ENCODE peak calls at places on chromosome 19, in ten cellular contexts. U, V, C, Y, M, X, A, R, L and T are unnamed samples.

GRCh38 chr19:53849237-53849676 is 18.4 kb upstream of the MYADM start:
- DNase-seq in L (no peak), R (no peak), A (peak; percentile 46), V (no peak), C (no peak), M (no peak), Y (no peak), U (no peak), X (no peak), T (no peak)

GRCh38 chr19:7971553-7972520 is 28.4 kb upstream of the TIMM44 start:
- DNase-seq in A (no peak), X (no peak), C (no peak), V (no peak), Y (no peak), L (no peak), M (no peak), R (no peak), U (no peak), T (no peak)

GRCh38 chr19:16847407-16847806 is 18.2 kb downstream of the SIN3B start:
- DNase-seq in Y (no peak), V (peak; percentile 42), X (no peak), M (no peak), A (no peak), U (no peak), L (no peak), C (no peak), R (no peak), T (no peak)

GRCh38 chr19:38691938-38692457 is 44.5 kb downstream of the ACTN4 start:
- DNase-seq in U (no peak), C (peak; percentile 91), M (no peak), V (peak; percentile 58), Y (no peak), A (peak; percentile 97), R (peak; percentile 85), X (no peak), L (no peak), T (peak; percentile 95)

GRCh38 chr19:52603558-52604207 is 33.6 kb downstream of the ZNF701 start:
- DNase-seq in C (no peak), Y (no peak), A (peak; percentile 40), U (no peak), L (no peak), X (no peak), R (no peak), M (no peak), V (no peak), T (no peak)

GRCh38 chr19:13700621-13701020 is 63.7 kb upstream of the MRI1 start:
- DNase-seq in C (no peak), L (no peak), X (no peak), U (no peak), Y (no peak), A (no peak), V (no peak), M (no peak), R (no peak), T (no peak)

GRCh38 chr19:44512326-44513298 is 12.3 kb upstream of the ZNF180 start:
- DNase-seq in A (peak; percentile 36), R (no peak), X (peak; percentile 31), U (no peak), V (no peak), Y (no peak), M (peak; percentile 59), C (no peak), L (no peak), T (no peak)

GRCh38 chr19:43354305-43354627 is 780 bp downstream of the CD177 start:
- DNase-seq in U (peak; percentile 30), C (no peak), X (no peak), V (no peak), A (no peak), L (no peak), Y (peak; percentile 29), R (no peak), M (peak; percentile 67), T (no peak)

DNA sequence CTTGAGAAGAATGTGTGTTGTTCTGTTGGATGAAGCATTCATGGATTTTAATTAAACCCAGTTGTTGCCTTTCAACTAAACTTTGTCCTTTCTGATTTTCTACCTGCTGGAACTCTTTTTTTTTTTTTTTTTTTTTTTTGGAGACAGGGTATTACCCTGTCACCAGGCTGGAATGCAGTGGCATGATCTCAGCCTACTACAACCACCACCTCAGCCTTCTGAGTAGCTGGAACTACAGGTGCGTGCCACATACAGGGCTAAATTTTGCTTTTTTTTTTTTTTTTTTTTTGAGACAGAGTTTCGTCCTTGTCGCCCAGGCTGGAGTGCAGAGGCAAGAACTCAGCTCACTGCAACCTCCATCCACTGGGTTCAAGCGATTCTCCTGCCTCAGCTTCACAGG is 6.9 kb downstream of the ZNF791 start:
- DNase-seq in U (no peak), C (no peak), Y (no peak), L (no peak), X (no peak), A (no peak), M (no peak), V (no peak), R (no peak), T (no peak)
- H3K4me3 ChIP-seq in U (no peak overlapping the region), C (no peak overlapping the region), Y (no peak overlapping the region), L (no peak overlapping the region), X (no peak overlapping the region), A (no peak overlapping the region), M (no peak overlapping the region), V (no peak overlapping the region), R (no peak overlapping the region), T (no peak overlapping the region)

GRCh38 chr19:23409392-23410048 is 14.2 kb upstream of the ZNF91 start:
- DNase-seq in Y (no peak), X (peak; percentile 8), C (no peak), L (no peak), V (no peak), A (no peak), U (no peak), M (peak; percentile 58), R (no peak), T (no peak)

GRCh38 chr19:23406716-23407115 is 11.4 kb upstream of the ZNF91 start:
- DNase-seq in X (no peak), Y (no peak), A (no peak), R (no peak), M (no peak), V (no peak), U (no peak), L (no peak), C (no peak), T (no peak)

GRCh38 chr19:23404676-23405075 is 9.4 kb upstream of the ZNF91 start:
- DNase-seq in C (peak; percentile 11), X (no peak), A (no peak), M (no peak), Y (no peak), R (no peak), U (no peak), L (no peak), V (no peak), T (no peak)

GRCh38 chr19:23410155-23410554 is 14.9 kb upstream of the ZNF91 start:
- DNase-seq in V (no peak), L (no peak), X (no peak), C (no peak), A (no peak), Y (no peak), M (no peak), R (no peak), U (no peak), T (no peak)

GRCh38 chr19:23407597-23407996 is 12.3 kb upstream of the ZNF91 start:
- DNase-seq in Y (no peak), A (no peak), V (no peak), R (no peak), X (no peak), M (no peak), C (peak; percentile 17), U (no peak), L (no peak), T (no peak)
- H3K36me3 ChIP-seq in Y (peaks cover 65% of the 10 kb centered on the region), A (no peaks in the 10 kb centered on the region), V (no peaks in the 10 kb centered on the region), R (no peaks in the 10 kb centered on the region), X (no peaks in the 10 kb centered on the region), M (no peaks in the 10 kb centered on the region), C (no peaks in the 10 kb centered on the region), U (no peaks in the 10 kb centered on the region), L (no peaks in the 10 kb centered on the region), T (no peaks in the 10 kb centered on the region)

DNA sequence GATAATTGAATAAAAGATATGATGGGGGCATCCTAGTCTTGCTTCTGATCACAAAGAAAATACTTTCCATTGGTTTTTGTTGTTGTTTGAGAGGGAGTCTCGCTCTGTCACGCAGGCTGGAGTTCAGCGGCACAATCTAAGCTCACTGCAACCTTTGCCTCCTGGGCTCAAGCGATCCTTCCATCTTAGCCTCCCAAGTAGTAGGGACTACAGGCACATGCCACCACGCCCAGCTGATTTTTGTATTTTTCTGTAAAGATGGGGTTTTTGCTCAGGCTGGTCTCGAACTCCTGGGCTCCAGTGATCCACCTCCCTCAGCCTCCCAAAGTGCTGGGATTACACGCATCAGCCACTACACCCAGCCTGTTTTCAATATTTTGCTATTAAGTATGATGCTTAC is 17.1 kb upstream of the PSMC4 start:
- DNase-seq in X (no peak), C (peak; percentile 11), L (no peak), A (no peak), Y (no peak), V (no peak), R (no peak), U (peak; percentile 2), M (no peak), T (no peak)
- H3K4me3 ChIP-seq in X (peak overlapping the region; percentile 53), C (no peak overlapping the region), L (no peak overlapping the region), A (no peak overlapping the region), Y (no peak overlapping the region), V (no peak overlapping the region), R (no peak overlapping the region), U (no peak overlapping the region), M (no peak overlapping the region), T (no peak overlapping the region)

DNA sequence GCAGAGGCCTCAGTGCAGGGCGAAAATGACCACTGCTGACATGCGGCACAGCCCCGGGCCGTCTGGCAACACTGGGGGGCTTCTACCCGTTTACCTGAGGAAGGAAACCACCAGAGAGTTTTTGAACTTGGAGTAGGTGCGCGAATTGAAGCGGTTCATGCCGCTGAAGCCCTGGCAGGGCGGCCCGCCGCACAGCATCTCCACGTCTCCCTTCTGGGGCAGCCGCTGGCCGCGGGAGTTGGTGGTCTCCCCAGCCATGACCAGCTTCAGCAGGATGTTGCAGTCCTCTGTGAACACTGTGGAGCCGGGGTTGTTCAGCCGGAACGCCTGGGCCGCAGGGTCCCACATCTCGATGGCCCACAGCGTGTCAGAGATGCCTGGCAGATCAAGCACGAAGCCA is 20.3 kb upstream of the EIF3G start:
- DNase-seq in V (no peak), L (no peak), C (no peak), U (no peak), Y (no peak), A (no peak), R (no peak), X (no peak), M (no peak), T (no peak)
- H3K36me3 ChIP-seq in V (peaks cover 100% of the 10 kb centered on the region), L (peaks cover 62% of the 10 kb centered on the region), C (no peaks in the 10 kb centered on the region), U (peaks cover 32% of the 10 kb centered on the region), Y (peaks cover 99% of the 10 kb centered on the region), A (peaks cover 93% of the 10 kb centered on the region), R (peaks cover 96% of the 10 kb centered on the region), X (peaks cover 98% of the 10 kb centered on the region), M (peaks cover 6% of the 10 kb centered on the region), T (no peaks in the 10 kb centered on the region)

GRCh38 chr19:33644284-33644836 is 22.6 kb downstream of the CHST8 start:
- DNase-seq in A (no peak), R (no peak), M (no peak), Y (no peak), L (no peak), U (no peak), X (no peak), V (no peak), C (no peak), T (no peak)
- H3K4me3 ChIP-seq in A (no peak overlapping the region), R (no peak overlapping the region), M (no peak overlapping the region), Y (no peak overlapping the region), L (no peak overlapping the region), U (no peak overlapping the region), X (no peak overlapping the region), V (no peak overlapping the region), C (no peak overlapping the region), T (no peak overlapping the region)